ENCODE peak calls at places on chromosome 18, in seven cellular contexts. M is heart right ventricle; D is lower lobe of right lung; F is left lung; R is CD8-positive, alpha-beta memory T cell; O is psoas muscle; C is GM23248. P is an unnamed sample.

GRCh38 chr18:9135912-9136314 is 668 bp upstream of the ANKRD12 start:
- DNase-seq in C (peak; percentile 49), M (peak; percentile 28), R (no peak), O (no peak), F (no peak), D (no peak), P (no peak)

GRCh38 chr18:58180738-58181353 is 136.8 kb downstream of the NEDD4L start:
- DNase-seq in D (no peak), M (peak; percentile 25), O (no peak), F (no peak), R (peak; percentile 52), C (peak; percentile 55), P (no peak)

GRCh38 chr18:10130626-10131025 is 216.8 kb downstream of the VAPA start:
- DNase-seq in R (no peak), C (no peak), D (no peak), F (no peak), M (peak; percentile 44), O (no peak), P (no peak)

GRCh38 chr18:9380571-9381390 is 46.2 kb downstream of the TWSG1 start:
- DNase-seq in M (no peak), C (peak; percentile 63), D (no peak), F (no peak), R (no peak), O (no peak), P (no peak)

GRCh38 chr18:70931942-70932814 is 643.3 kb downstream of the SOCS6 start:
- DNase-seq in C (peak; percentile 55), M (no peak), D (no peak), F (no peak), O (no peak), R (peak; percentile 21), P (no peak)

GRCh38 chr18:8469793-8470192 is 139.4 kb upstream of the RAB12 start:
- DNase-seq in C (peak; percentile 73), D (no peak), F (no peak), M (no peak), O (no peak), R (no peak), P (no peak)

GRCh38 chr18:27899893-27900292 is 277.0 kb downstream of the CDH2 start:
- DNase-seq in R (no peak), M (no peak), D (no peak), O (no peak), C (no peak), F (no peak), P (no peak)

GRCh38 chr18:22817844-22818243 is 115.3 kb upstream of the RBBP8 start:
- DNase-seq in D (no peak), C (no peak), R (no peak), M (no peak), O (no peak), F (no peak), P (no peak)

GRCh38 chr18:77080283-77080682 is 52.3 kb downstream of the MBP start:
- DNase-seq in O (no peak), C (no peak), R (no peak), F (no peak), M (no peak), D (no peak), P (no peak)

GRCh38 chr18:7020995-7021777 is 96.4 kb downstream of the LAMA1 start:
- DNase-seq in D (no peak), M (no peak), R (no peak), F (no peak), C (peak; percentile 19), O (no peak), P (no peak)

GRCh38 chr18:33745396-33745795 is 167.4 kb downstream of the ASXL3 start:
- DNase-seq in C (no peak), M (no peak), F (no peak), R (no peak), D (no peak), O (no peak), P (no peak)

GRCh38 chr18:38362286-38362792 is 796.7 kb upstream of the CELF4 start:
- DNase-seq in D (no peak), C (no peak), F (no peak), O (no peak), R (no peak), M (no peak), P (no peak)

GRCh38 chr18:54130631-54131030 is 93.8 kb downstream of the MBD2 start:
- DNase-seq in R (no peak), M (no peak), O (no peak), F (no peak), D (no peak), C (no peak), P (no peak)

GRCh38 chr18:621181-621580 is 24.4 kb downstream of the CLUL1 start:
- DNase-seq in R (no peak), F (no peak), M (no peak), C (peak; percentile 88), D (no peak), O (no peak), P (no peak)

GRCh38 chr18:29174891-29175290 is 998.0 kb upstream of the CDH2 start:
- DNase-seq in C (no peak), F (no peak), R (no peak), O (no peak), D (no peak), M (no peak), P (no peak)

GRCh38 chr18:3998698-3999333 is 456.3 kb downstream of the DLGAP1 start:
- DNase-seq in F (no peak), R (no peak), D (no peak), O (no peak), M (no peak), C (peak; percentile 77), P (no peak)

GRCh38 chr18:46676162-46676830 is 19.3 kb upstream of the LOXHD1 start:
- DNase-seq in O (no peak), R (no peak), D (no peak), M (no peak), F (no peak), C (peak; percentile 52), P (no peak)

GRCh38 chr18:57640749-57641148 is 19.1 kb upstream of the NARS1 start:
- DNase-seq in O (no peak), F (no peak), D (no peak), M (no peak), R (no peak), C (peak; percentile 33), P (no peak)

GRCh38 chr18:34942975-34943374 is 98.2 kb upstream of the MAPRE2 start:
- DNase-seq in R (no peak), O (no peak), M (no peak), D (no peak), C (no peak), F (no peak), P (no peak)

GRCh38 chr18:33835419-33835818 is 257.4 kb downstream of the ASXL3 start:
- DNase-seq in C (no peak), D (no peak), O (no peak), F (no peak), R (no peak), M (no peak), P (no peak)

GRCh38 chr18:43720036-43720435 is 442.7 kb upstream of the SYT4 start:
- DNase-seq in D (no peak), M (no peak), O (no peak), F (no peak), C (no peak), R (no peak), P (no peak)

GRCh38 chr18:39959839-39960238 is 1995.2 kb upstream of the PIK3C3 start:
- DNase-seq in M (no peak), F (no peak), O (no peak), R (no peak), D (no peak), C (peak; percentile 30), P (no peak)

GRCh38 chr18:56890632-56891031 is 239.5 kb downstream of the WDR7 start:
- DNase-seq in M (no peak), R (no peak), C (peak; percentile 87), F (no peak), D (no peak), O (no peak), P (no peak)

DNA sequence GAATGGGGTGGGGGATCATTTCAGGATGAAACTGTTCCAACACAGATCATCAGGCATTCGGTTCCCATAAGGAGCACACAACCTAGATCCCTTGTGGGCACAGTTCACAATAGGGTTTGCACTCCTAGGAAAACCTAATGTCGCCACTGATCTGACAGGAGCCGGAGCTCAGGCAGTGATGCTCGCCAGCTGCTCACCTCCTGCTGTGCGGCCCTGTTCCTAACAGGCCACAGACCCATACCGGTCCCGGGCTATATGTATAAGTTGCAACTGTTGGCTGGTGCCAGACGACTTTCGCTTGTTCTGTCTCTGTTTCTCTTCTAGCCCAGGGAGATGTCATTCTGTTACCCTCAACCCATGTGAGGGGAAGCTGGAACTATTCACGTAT is 170.4 kb downstream of the BCL2 start:
- DNase-seq in O (no peak), D (no peak), C (no peak), M (no peak), R (no peak), F (no peak), P (no peak)
- H3K4me3 ChIP-seq in O (no peak overlapping the region), D (no peak overlapping the region), C (no peak overlapping the region), M (no peak overlapping the region), R (no peak overlapping the region), F (no peak overlapping the region), P (no peak overlapping the region)

GRCh38 chr18:63284861-63285260 is 34.7 kb downstream of the BCL2 start:
- DNase-seq in O (no peak), R (no peak), C (no peak), F (no peak), M (no peak), D (no peak), P (no peak)
- H3K27ac ChIP-seq in O (no peak overlapping the region), R (no peak overlapping the region), C (no peak overlapping the region), F (no peak overlapping the region), M (no peak overlapping the region), D (no peak overlapping the region), P (no peak overlapping the region)

GRCh38 chr18:26088482-26088881 is 1.9 kb downstream of the SS18 start:
- DNase-seq in M (no peak), F (no peak), O (no peak), C (peak; percentile 53), R (no peak), D (no peak), P (no peak)

GRCh38 chr18:26090130-26091046 is at the start of gene SS18:
- DNase-seq in M (peak; percentile 95), R (peak; percentile 88), F (peak; percentile 96), C (peak; percentile 98), D (peak; percentile 95), O (peak; percentile 95), P (peak; percentile 97)

GRCh38 chr18:26085056-26085455 is 5.4 kb downstream of the SS18 start:
- DNase-seq in D (no peak), O (no peak), C (no peak), R (no peak), M (no peak), F (no peak), P (no peak)

GRCh38 chr18:26089247-26090129 is 925 bp downstream of the SS18 start:
- DNase-seq in C (peak; percentile 60), O (no peak), R (peak; percentile 5), D (no peak), M (no peak), F (no peak), P (no peak)

DNA sequence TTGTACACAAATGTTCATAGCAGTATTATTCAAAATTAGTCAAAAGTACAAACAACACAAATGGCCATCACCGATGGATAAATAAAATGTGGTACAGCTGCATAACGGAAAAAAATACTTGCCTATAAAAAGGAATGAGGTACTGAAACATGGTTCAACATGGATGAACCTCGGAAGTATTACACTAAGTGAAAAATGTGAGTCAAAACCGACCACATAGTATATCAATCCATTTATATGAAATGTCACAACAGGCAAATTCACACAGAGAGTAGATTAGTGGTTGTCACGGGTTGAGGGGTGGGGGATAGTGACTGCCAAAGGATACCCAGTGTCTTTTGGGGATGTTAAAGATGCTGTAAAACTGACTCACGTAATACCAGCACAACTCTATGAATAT is 3.5 kb downstream of the SS18 start:
- DNase-seq in R (no peak), M (no peak), F (no peak), C (no peak), O (no peak), D (no peak), P (no peak)
- H3K4me3 ChIP-seq in R (no peak overlapping the region), M (no peak overlapping the region), F (no peak overlapping the region), C (no peak overlapping the region), O (no peak overlapping the region), D (no peak overlapping the region), P (no peak overlapping the region)

GRCh38 chr18:31576670-31577069 is 15.0 kb upstream of the TTR start:
- DNase-seq in C (no peak), R (no peak), M (no peak), O (no peak), D (no peak), F (no peak), P (no peak)
- H3K27ac ChIP-seq in C (no peak overlapping the region), R (no peak overlapping the region), M (no peak overlapping the region), O (no peak overlapping the region), D (no peak overlapping the region), F (no peak overlapping the region), P (no peak overlapping the region)

P was measured in aorta.